ENCODE peak calls at places on chromosomes 12 and 14, in six cellular contexts. One of them, this sample, is unnamed.

GRCh38 chr12:22282283-22282682 is 52.2 kb downstream of the ST8SIA1 start:
- DNase-seq in left ventricle myocardium inferior: no peak
- DNase-seq in mucosa of descending colon: no peak
- DNase-seq in breast epithelium: no peak
- DNase-seq in hepatocyte: peak
- DNase-seq in H1: no peak
- DNase-seq in this sample: no peak

GRCh38 chr14:90281261-90281660 is 24.9 kb downstream of the PSMC1 start:
- DNase-seq in left ventricle myocardium inferior: no peak
- DNase-seq in mucosa of descending colon: no peak
- DNase-seq in breast epithelium: no peak
- DNase-seq in hepatocyte: no peak
- DNase-seq in H1: no peak
- DNase-seq in this sample: no peak

GRCh38 chr14:102424520-102424919 is 61.8 kb downstream of the TECPR2 start:
- DNase-seq in left ventricle myocardium inferior: no peak
- DNase-seq in mucosa of descending colon: no peak
- DNase-seq in breast epithelium: no peak
- DNase-seq in hepatocyte: no peak
- DNase-seq in H1: no peak
- DNase-seq in this sample: no peak

GRCh38 chr12:130711751-130712150 is 4.3 kb downstream of the RIMBP2 start:
- DNase-seq in left ventricle myocardium inferior: no peak
- DNase-seq in mucosa of descending colon: no peak
- DNase-seq in breast epithelium: no peak
- DNase-seq in hepatocyte: no peak
- DNase-seq in H1: no peak
- DNase-seq in this sample: no peak

GRCh38 chr12:49131973-49132461 is 822 bp upstream of the TUBA1B start:
- DNase-seq in left ventricle myocardium inferior: no peak
- DNase-seq in mucosa of descending colon: no peak
- DNase-seq in breast epithelium: no peak
- DNase-seq in hepatocyte: peak
- DNase-seq in H1: no peak
- DNase-seq in this sample: no peak

GRCh38 chr12:111285191-111285590 is 83.7 kb downstream of the PHETA1 start:
- DNase-seq in left ventricle myocardium inferior: no peak
- DNase-seq in mucosa of descending colon: no peak
- DNase-seq in breast epithelium: no peak
- DNase-seq in hepatocyte: no peak
- DNase-seq in H1: no peak
- DNase-seq in this sample: no peak

GRCh38 chr12:26806556-26806955 is 26.4 kb downstream of the ITPR2 start:
- DNase-seq in left ventricle myocardium inferior: no peak
- DNase-seq in mucosa of descending colon: no peak
- DNase-seq in breast epithelium: no peak
- DNase-seq in hepatocyte: no peak
- DNase-seq in H1: no peak
- DNase-seq in this sample: no peak

GRCh38 chr14:50955373-50956043 is 11.2 kb upstream of the PYGL start:
- DNase-seq in left ventricle myocardium inferior: peak
- DNase-seq in mucosa of descending colon: peak
- DNase-seq in breast epithelium: peak
- DNase-seq in hepatocyte: peak
- DNase-seq in H1: no peak
- DNase-seq in this sample: peak

GRCh38 chr14:79487632-79488031 is 723.7 kb downstream of the DIO2 start:
- DNase-seq in left ventricle myocardium inferior: no peak
- DNase-seq in mucosa of descending colon: no peak
- DNase-seq in breast epithelium: no peak
- DNase-seq in hepatocyte: no peak
- DNase-seq in H1: no peak
- DNase-seq in this sample: no peak

GRCh38 chr12:2959508-2960431 is 573 bp downstream of the TEAD4 start:
- DNase-seq in left ventricle myocardium inferior: peak
- DNase-seq in mucosa of descending colon: peak
- DNase-seq in breast epithelium: no peak
- DNase-seq in hepatocyte: peak
- DNase-seq in H1: no peak
- DNase-seq in this sample: peak

DNA sequence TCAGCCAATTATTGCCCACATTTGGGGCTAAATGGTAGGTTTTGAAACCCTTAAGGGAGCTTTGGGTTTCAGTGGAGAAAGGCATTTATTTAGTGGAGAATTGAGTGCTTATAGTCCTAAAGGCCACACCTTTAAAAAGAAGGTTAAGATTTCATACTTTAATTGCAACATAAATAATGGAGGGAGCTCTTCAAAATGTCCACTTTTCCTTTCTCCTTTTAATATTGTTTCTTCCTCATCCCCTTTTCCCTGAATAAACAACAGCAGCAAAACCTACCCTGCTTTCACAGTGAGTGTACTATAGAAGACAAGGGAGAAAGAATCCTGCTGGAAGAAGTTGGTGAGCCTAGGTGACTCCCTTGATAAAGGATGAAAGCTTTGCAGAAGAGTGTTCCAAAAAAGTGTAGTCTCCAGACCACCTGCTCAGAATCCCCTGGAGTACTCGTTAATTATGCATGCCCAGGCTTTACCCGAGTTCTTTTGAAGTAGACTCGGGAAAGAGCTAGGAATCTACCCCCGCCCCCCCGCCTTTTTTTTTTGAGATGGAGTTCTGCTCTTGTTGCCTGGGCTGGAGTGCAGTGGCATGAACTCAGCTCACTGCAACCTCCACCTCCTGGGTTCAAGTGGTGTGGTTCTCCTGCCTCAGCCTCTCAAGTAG is 11.5 kb upstream of the EID3 start:
- DNase-seq in left ventricle myocardium inferior: no peak
- DNase-seq in mucosa of descending colon: no peak
- DNase-seq in breast epithelium: no peak
- DNase-seq in hepatocyte: no peak
- DNase-seq in H1: no peak
- DNase-seq in this sample: no peak
- H3K4me3 ChIP-seq in left ventricle myocardium inferior: no peak
- H3K4me3 ChIP-seq in mucosa of descending colon: no peak
- H3K4me3 ChIP-seq in breast epithelium: no peak
- H3K4me3 ChIP-seq in hepatocyte: no peak
- H3K4me3 ChIP-seq in H1: no peak
- H3K4me3 ChIP-seq in this sample: no peak

GRCh38 chr14:21735200-21735599 is 61.6 kb upstream of the OR4E1 start:
- DNase-seq in left ventricle myocardium inferior: no peak
- DNase-seq in mucosa of descending colon: no peak
- DNase-seq in breast epithelium: no peak
- DNase-seq in hepatocyte: no peak
- DNase-seq in H1: no peak
- DNase-seq in this sample: no peak

GRCh38 chr14:21729703-21730212 is 56.1 kb upstream of the OR4E1 start:
- DNase-seq in left ventricle myocardium inferior: no peak
- DNase-seq in mucosa of descending colon: no peak
- DNase-seq in breast epithelium: no peak
- DNase-seq in hepatocyte: no peak
- DNase-seq in H1: no peak
- DNase-seq in this sample: no peak

GRCh38 chr14:21735639-21736307 is 62.2 kb upstream of the OR4E1 start:
- DNase-seq in left ventricle myocardium inferior: no peak
- DNase-seq in mucosa of descending colon: no peak
- DNase-seq in breast epithelium: no peak
- DNase-seq in hepatocyte: no peak
- DNase-seq in H1: no peak
- DNase-seq in this sample: no peak

DNA sequence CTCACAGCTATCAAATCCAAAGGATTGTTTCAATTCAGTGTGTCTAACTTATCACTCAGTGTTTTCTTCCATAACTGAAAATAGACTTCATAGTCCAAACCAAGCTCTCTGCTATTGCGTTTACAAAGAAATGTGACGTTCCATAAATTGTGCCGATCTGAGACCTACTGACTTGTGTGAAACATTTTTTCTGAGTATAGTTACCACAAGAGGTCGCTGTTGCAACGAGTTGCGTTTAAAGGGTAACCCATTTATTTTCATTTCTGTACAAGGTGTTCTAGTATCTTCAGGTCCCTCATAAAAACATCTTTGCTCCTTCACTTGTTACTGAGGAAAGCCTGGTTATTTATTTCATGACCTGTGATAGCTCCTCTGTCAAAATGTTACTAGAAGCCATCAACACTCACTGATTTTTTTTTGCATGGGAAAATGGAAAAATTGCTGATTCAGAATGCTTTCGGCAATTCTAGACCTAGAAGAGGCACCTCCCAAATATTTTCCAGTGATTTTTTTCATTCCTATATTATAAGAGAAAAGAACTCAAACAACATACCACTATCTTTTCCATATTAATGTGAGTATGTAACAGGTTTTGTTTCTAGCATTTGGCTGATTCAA is 60.9 kb upstream of the OR4E1 start:
- DNase-seq in left ventricle myocardium inferior: no peak
- DNase-seq in mucosa of descending colon: no peak
- DNase-seq in breast epithelium: no peak
- DNase-seq in hepatocyte: peak
- DNase-seq in H1: no peak
- DNase-seq in this sample: peak
- TF ChIP-seq CTCF in left ventricle myocardium inferior: peak
- TF ChIP-seq CTCF in mucosa of descending colon: peak
- TF ChIP-seq CTCF in breast epithelium: no peak
- TF ChIP-seq CTCF in hepatocyte: peak
- TF ChIP-seq CTCF in H1: peak
- TF ChIP-seq CTCF in this sample: peak

GRCh38 chr14:23069413-23069806 is 12.1 kb upstream of the CDH24 start:
- DNase-seq in left ventricle myocardium inferior: no peak
- DNase-seq in mucosa of descending colon: no peak
- DNase-seq in breast epithelium: no peak
- DNase-seq in hepatocyte: no peak
- DNase-seq in H1: no peak
- DNase-seq in this sample: no peak
- H3K4me3 ChIP-seq in left ventricle myocardium inferior: no peak
- H3K4me3 ChIP-seq in mucosa of descending colon: no peak
- H3K4me3 ChIP-seq in breast epithelium: no peak
- H3K4me3 ChIP-seq in hepatocyte: no peak
- H3K4me3 ChIP-seq in H1: no peak
- H3K4me3 ChIP-seq in this sample: no peak

GRCh38 chr14:63493246-63493645 is 49.9 kb downstream of the PPP2R5E start:
- DNase-seq in left ventricle myocardium inferior: no peak
- DNase-seq in mucosa of descending colon: no peak
- DNase-seq in breast epithelium: no peak
- DNase-seq in hepatocyte: peak
- DNase-seq in H1: no peak
- DNase-seq in this sample: no peak
- TF ChIP-seq CTCF in left ventricle myocardium inferior: no peak
- TF ChIP-seq CTCF in mucosa of descending colon: no peak
- TF ChIP-seq CTCF in breast epithelium: no peak
- TF ChIP-seq CTCF in hepatocyte: no peak
- TF ChIP-seq CTCF in H1: peak
- TF ChIP-seq CTCF in this sample: peak

GRCh38 chr12:106113446-106114083 is 25.2 kb downstream of the NUAK1 start:
- DNase-seq in left ventricle myocardium inferior: no peak
- DNase-seq in mucosa of descending colon: no peak
- DNase-seq in breast epithelium: no peak
- DNase-seq in hepatocyte: no peak
- DNase-seq in H1: no peak
- DNase-seq in this sample: no peak
- H3K4me3 ChIP-seq in left ventricle myocardium inferior: peak
- H3K4me3 ChIP-seq in mucosa of descending colon: no peak
- H3K4me3 ChIP-seq in breast epithelium: no peak
- H3K4me3 ChIP-seq in hepatocyte: no peak
- H3K4me3 ChIP-seq in H1: no peak
- H3K4me3 ChIP-seq in this sample: no peak

DNA sequence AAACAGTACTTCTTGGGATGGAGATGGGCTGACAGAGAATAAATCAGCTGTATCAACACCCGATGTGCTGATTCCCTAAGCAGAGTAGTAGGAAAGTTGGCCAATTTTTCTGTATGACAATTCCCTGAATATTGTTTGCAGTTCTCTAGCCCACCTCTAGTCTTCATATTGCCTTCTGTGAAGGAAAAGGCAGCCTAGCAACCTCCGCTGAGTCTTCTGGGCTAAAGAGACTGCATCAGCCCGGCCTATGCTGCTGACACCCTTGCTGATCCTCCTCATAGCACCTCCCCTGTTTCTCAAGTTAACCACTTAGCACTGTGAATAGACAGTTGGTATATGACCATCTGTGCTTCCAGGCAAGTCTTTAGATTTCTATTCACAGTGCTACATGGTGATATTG is 161.1 kb upstream of the EGLN3 start:
- DNase-seq in left ventricle myocardium inferior: no peak
- DNase-seq in mucosa of descending colon: no peak
- DNase-seq in breast epithelium: no peak
- DNase-seq in hepatocyte: no peak
- DNase-seq in H1: no peak
- DNase-seq in this sample: no peak
- TF ChIP-seq CTCF in left ventricle myocardium inferior: no peak
- TF ChIP-seq CTCF in mucosa of descending colon: no peak
- TF ChIP-seq CTCF in breast epithelium: no peak
- TF ChIP-seq CTCF in hepatocyte: no peak
- TF ChIP-seq CTCF in H1: peak
- TF ChIP-seq CTCF in this sample: peak

GRCh38 chr12:115617391-115617790 is 660.1 kb downstream of the MED13L start:
- DNase-seq in left ventricle myocardium inferior: no peak
- DNase-seq in mucosa of descending colon: no peak
- DNase-seq in breast epithelium: no peak
- DNase-seq in hepatocyte: no peak
- DNase-seq in H1: no peak
- DNase-seq in this sample: no peak
- H3K4me3 ChIP-seq in left ventricle myocardium inferior: no peak
- H3K4me3 ChIP-seq in mucosa of descending colon: no peak
- H3K4me3 ChIP-seq in breast epithelium: no peak
- H3K4me3 ChIP-seq in hepatocyte: no peak
- H3K4me3 ChIP-seq in H1: no peak
- H3K4me3 ChIP-seq in this sample: no peak

GRCh38 chr12:25583545-25583944 is 30.5 kb upstream of the LMNTD1 start:
- DNase-seq in left ventricle myocardium inferior: no peak
- DNase-seq in mucosa of descending colon: no peak
- DNase-seq in breast epithelium: no peak
- DNase-seq in hepatocyte: peak
- DNase-seq in H1: peak
- DNase-seq in this sample: no peak
- TF ChIP-seq CTCF in left ventricle myocardium inferior: no peak
- TF ChIP-seq CTCF in mucosa of descending colon: no peak
- TF ChIP-seq CTCF in breast epithelium: no peak
- TF ChIP-seq CTCF in hepatocyte: peak
- TF ChIP-seq CTCF in H1: peak
- TF ChIP-seq CTCF in this sample: peak

GRCh38 chr14:70988452-70988851 is 81.2 kb downstream of the PCNX1 start:
- DNase-seq in left ventricle myocardium inferior: no peak
- DNase-seq in mucosa of descending colon: no peak
- DNase-seq in breast epithelium: no peak
- DNase-seq in hepatocyte: no peak
- DNase-seq in H1: no peak
- DNase-seq in this sample: no peak
- H3K4me3 ChIP-seq in left ventricle myocardium inferior: peak
- H3K4me3 ChIP-seq in mucosa of descending colon: no peak
- H3K4me3 ChIP-seq in breast epithelium: no peak
- H3K4me3 ChIP-seq in hepatocyte: no peak
- H3K4me3 ChIP-seq in H1: no peak
- H3K4me3 ChIP-seq in this sample: no peak

DNA sequence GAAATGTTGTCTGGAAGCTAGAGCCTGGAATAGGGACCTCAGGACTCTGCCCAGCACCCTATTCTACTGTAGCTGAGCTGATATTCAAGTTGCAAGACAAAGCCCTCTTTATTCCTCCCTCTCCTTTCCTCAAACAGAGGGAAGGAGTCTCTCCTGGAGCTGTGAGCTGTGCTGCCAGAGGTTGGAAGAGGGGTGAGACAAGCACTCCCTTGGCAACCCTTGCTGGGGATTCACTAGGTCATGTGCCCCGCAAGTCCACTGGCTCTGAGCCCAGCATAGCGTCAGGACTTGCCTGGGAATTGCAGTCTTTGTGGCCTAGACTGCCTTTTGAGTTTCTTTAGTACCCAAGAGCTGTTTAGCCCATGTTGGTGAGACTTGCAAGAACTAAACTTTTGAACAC is 11.4 kb upstream of the ASCL1 start:
- DNase-seq in left ventricle myocardium inferior: no peak
- DNase-seq in mucosa of descending colon: no peak
- DNase-seq in breast epithelium: no peak
- DNase-seq in hepatocyte: no peak
- DNase-seq in H1: no peak
- DNase-seq in this sample: no peak
- TF ChIP-seq CTCF in left ventricle myocardium inferior: no peak
- TF ChIP-seq CTCF in mucosa of descending colon: no peak
- TF ChIP-seq CTCF in breast epithelium: no peak
- TF ChIP-seq CTCF in hepatocyte: no peak
- TF ChIP-seq CTCF in H1: no peak
- TF ChIP-seq CTCF in this sample: no peak